ENCODE peak calls at places on chromosomes 3 and 15, in six cellular contexts. One of them, this sample, is unnamed.
A peak's percentile ranks its signal among the peaks of the same experiment; 100 is the strongest.

GRCh38 chr3:115692887-115693524 is 69.7 kb downstream of the GAP43 start:
- DNase-seq in esophagus squamous epithelium: no peak
- DNase-seq in esophagus muscularis mucosa: peak; percentile 94
- DNase-seq in naive thymus-derived CD4-positive, alpha-beta T cell: peak; percentile 47
- DNase-seq in right atrium auricular region: peak; percentile 84
- DNase-seq in stomach: peak; percentile 69
- DNase-seq in this sample: peak; percentile 16

GRCh38 chr3:58249358-58250092 is 11.9 kb downstream of the ABHD6 start:
- DNase-seq in naive thymus-derived CD4-positive, alpha-beta T cell: no peak
- DNase-seq in right atrium auricular region: no peak
- DNase-seq in esophagus muscularis mucosa: no peak
- DNase-seq in stomach: peak; percentile 63
- DNase-seq in esophagus squamous epithelium: no peak
- DNase-seq in this sample: no peak

GRCh38 chr3:115239717-115240116 is 92.6 kb upstream of the ZBTB20 start:
- DNase-seq in esophagus squamous epithelium: no peak
- DNase-seq in stomach: no peak
- DNase-seq in naive thymus-derived CD4-positive, alpha-beta T cell: no peak
- DNase-seq in esophagus muscularis mucosa: no peak
- DNase-seq in right atrium auricular region: peak; percentile 77
- DNase-seq in this sample: no peak

GRCh38 chr3:13016083-13016725 is 57.0 kb downstream of the IQSEC1 start:
- DNase-seq in naive thymus-derived CD4-positive, alpha-beta T cell: peak; percentile 56
- DNase-seq in stomach: peak; percentile 57
- DNase-seq in right atrium auricular region: peak; percentile 83
- DNase-seq in esophagus muscularis mucosa: no peak
- DNase-seq in esophagus squamous epithelium: no peak
- DNase-seq in this sample: peak; percentile 18

GRCh38 chr3:14361068-14361677 is 41.2 kb upstream of the SLC6A6 start:
- DNase-seq in stomach: no peak
- DNase-seq in naive thymus-derived CD4-positive, alpha-beta T cell: no peak
- DNase-seq in esophagus muscularis mucosa: no peak
- DNase-seq in right atrium auricular region: no peak
- DNase-seq in esophagus squamous epithelium: no peak
- DNase-seq in this sample: no peak

GRCh38 chr3:186220365-186220764 is 111.5 kb upstream of the ETV5 start:
- DNase-seq in naive thymus-derived CD4-positive, alpha-beta T cell: no peak
- DNase-seq in right atrium auricular region: no peak
- DNase-seq in stomach: no peak
- DNase-seq in esophagus muscularis mucosa: no peak
- DNase-seq in esophagus squamous epithelium: no peak
- DNase-seq in this sample: no peak

GRCh38 chr3:17800232-17800631 is 57.8 kb upstream of the TBC1D5 start:
- DNase-seq in right atrium auricular region: no peak
- DNase-seq in esophagus squamous epithelium: no peak
- DNase-seq in esophagus muscularis mucosa: peak; percentile 86
- DNase-seq in stomach: no peak
- DNase-seq in naive thymus-derived CD4-positive, alpha-beta T cell: no peak
- DNase-seq in this sample: no peak

GRCh38 chr3:171906951-171907676 is 64.0 kb downstream of the TMEM212 start:
- DNase-seq in esophagus muscularis mucosa: no peak
- DNase-seq in esophagus squamous epithelium: no peak
- DNase-seq in stomach: no peak
- DNase-seq in right atrium auricular region: no peak
- DNase-seq in naive thymus-derived CD4-positive, alpha-beta T cell: no peak
- DNase-seq in this sample: no peak

GRCh38 chr3:48157950-48158376 is 30.3 kb downstream of the CDC25A start:
- DNase-seq in stomach: peak; percentile 65
- DNase-seq in naive thymus-derived CD4-positive, alpha-beta T cell: no peak
- DNase-seq in right atrium auricular region: peak; percentile 72
- DNase-seq in esophagus muscularis mucosa: no peak
- DNase-seq in esophagus squamous epithelium: no peak
- DNase-seq in this sample: peak; percentile 29

GRCh38 chr3:177357352-177358084 is 160.2 kb upstream of the TBL1XR1 start:
- DNase-seq in stomach: peak; percentile 62
- DNase-seq in esophagus squamous epithelium: no peak
- DNase-seq in right atrium auricular region: peak; percentile 77
- DNase-seq in esophagus muscularis mucosa: no peak
- DNase-seq in naive thymus-derived CD4-positive, alpha-beta T cell: no peak
- DNase-seq in this sample: no peak

GRCh38 chr15:87599616-87600015 is 656.9 kb downstream of the NTRK3 start:
- DNase-seq in naive thymus-derived CD4-positive, alpha-beta T cell: no peak
- DNase-seq in stomach: no peak
- DNase-seq in esophagus muscularis mucosa: no peak
- DNase-seq in esophagus squamous epithelium: no peak
- DNase-seq in right atrium auricular region: no peak
- DNase-seq in this sample: no peak

GRCh38 chr3:117128133-117128532 is 418.6 kb downstream of the TUSC7 start:
- DNase-seq in stomach: no peak
- DNase-seq in right atrium auricular region: no peak
- DNase-seq in naive thymus-derived CD4-positive, alpha-beta T cell: no peak
- DNase-seq in esophagus squamous epithelium: no peak
- DNase-seq in esophagus muscularis mucosa: no peak
- DNase-seq in this sample: no peak

GRCh38 chr3:195895900-195896360 is 12.4 kb downstream of the TNK2 start:
- DNase-seq in esophagus muscularis mucosa: no peak
- DNase-seq in esophagus squamous epithelium: no peak
- DNase-seq in stomach: peak; percentile 66
- DNase-seq in naive thymus-derived CD4-positive, alpha-beta T cell: peak; percentile 77
- DNase-seq in right atrium auricular region: peak; percentile 81
- DNase-seq in this sample: peak; percentile 68

GRCh38 chr3:141081141-141081795 is 30.1 kb downstream of the SPSB4 start:
- DNase-seq in naive thymus-derived CD4-positive, alpha-beta T cell: no peak
- DNase-seq in stomach: no peak
- DNase-seq in esophagus muscularis mucosa: no peak
- DNase-seq in right atrium auricular region: no peak
- DNase-seq in esophagus squamous epithelium: no peak
- DNase-seq in this sample: no peak

GRCh38 chr15:31384568-31384967 is 57.9 kb downstream of the KLF13 start:
- DNase-seq in naive thymus-derived CD4-positive, alpha-beta T cell: no peak
- DNase-seq in stomach: no peak
- DNase-seq in right atrium auricular region: no peak
- DNase-seq in esophagus squamous epithelium: no peak
- DNase-seq in esophagus muscularis mucosa: no peak
- DNase-seq in this sample: no peak

GRCh38 chr3:81829946-81830345 is 68.5 kb upstream of the GBE1 start:
- DNase-seq in esophagus squamous epithelium: no peak
- DNase-seq in right atrium auricular region: no peak
- DNase-seq in stomach: no peak
- DNase-seq in naive thymus-derived CD4-positive, alpha-beta T cell: no peak
- DNase-seq in esophagus muscularis mucosa: no peak
- DNase-seq in this sample: no peak

GRCh38 chr15:68303560-68304436 is 26.3 kb downstream of the FEM1B start:
- DNase-seq in right atrium auricular region: peak; percentile 56
- DNase-seq in stomach: no peak
- DNase-seq in esophagus muscularis mucosa: peak; percentile 74
- DNase-seq in esophagus squamous epithelium: no peak
- DNase-seq in naive thymus-derived CD4-positive, alpha-beta T cell: no peak
- DNase-seq in this sample: no peak

GRCh38 chr15:75177360-75178071 is 24.2 kb upstream of the C15orf39 start:
- DNase-seq in right atrium auricular region: no peak
- DNase-seq in esophagus muscularis mucosa: no peak
- DNase-seq in esophagus squamous epithelium: no peak
- DNase-seq in naive thymus-derived CD4-positive, alpha-beta T cell: no peak
- DNase-seq in stomach: no peak
- DNase-seq in this sample: no peak

GRCh38 chr3:19815805-19816204 is 118.2 kb downstream of the EFHB start:
- DNase-seq in stomach: no peak
- DNase-seq in right atrium auricular region: no peak
- DNase-seq in esophagus squamous epithelium: no peak
- DNase-seq in naive thymus-derived CD4-positive, alpha-beta T cell: no peak
- DNase-seq in esophagus muscularis mucosa: no peak
- DNase-seq in this sample: no peak

GRCh38 chr3:120214161-120214560 is 70.9 kb downstream of the GPR156 start:
- DNase-seq in esophagus squamous epithelium: no peak
- DNase-seq in naive thymus-derived CD4-positive, alpha-beta T cell: no peak
- DNase-seq in stomach: no peak
- DNase-seq in esophagus muscularis mucosa: no peak
- DNase-seq in right atrium auricular region: no peak
- DNase-seq in this sample: no peak

GRCh38 chr15:73928971-73929627 is 2.8 kb downstream of the LOXL1 start:
- DNase-seq in naive thymus-derived CD4-positive, alpha-beta T cell: no peak
- DNase-seq in right atrium auricular region: no peak
- DNase-seq in esophagus muscularis mucosa: no peak
- DNase-seq in esophagus squamous epithelium: no peak
- DNase-seq in stomach: no peak
- DNase-seq in this sample: no peak

GRCh38 chr15:56128081-56128480 is 115.6 kb downstream of the RFX7 start:
- DNase-seq in right atrium auricular region: no peak
- DNase-seq in naive thymus-derived CD4-positive, alpha-beta T cell: no peak
- DNase-seq in esophagus squamous epithelium: no peak
- DNase-seq in esophagus muscularis mucosa: no peak
- DNase-seq in stomach: no peak
- DNase-seq in this sample: no peak

GRCh38 chr15:56126409-56126808 is 117.3 kb downstream of the RFX7 start:
- DNase-seq in stomach: no peak
- DNase-seq in naive thymus-derived CD4-positive, alpha-beta T cell: no peak
- DNase-seq in esophagus muscularis mucosa: no peak
- DNase-seq in right atrium auricular region: no peak
- DNase-seq in esophagus squamous epithelium: no peak
- DNase-seq in this sample: no peak

GRCh38 chr15:56124391-56124790 is 119.3 kb downstream of the RFX7 start:
- DNase-seq in esophagus muscularis mucosa: no peak
- DNase-seq in naive thymus-derived CD4-positive, alpha-beta T cell: no peak
- DNase-seq in right atrium auricular region: no peak
- DNase-seq in esophagus squamous epithelium: no peak
- DNase-seq in stomach: no peak
- DNase-seq in this sample: no peak
- H3K9me3 ChIP-seq in esophagus muscularis mucosa: no peaks in the 10 kb centered on the region
- H3K9me3 ChIP-seq in naive thymus-derived CD4-positive, alpha-beta T cell: no peaks in the 10 kb centered on the region
- H3K9me3 ChIP-seq in right atrium auricular region: no peaks in the 10 kb centered on the region
- H3K9me3 ChIP-seq in esophagus squamous epithelium: peaks cover 14% of the 10 kb centered on the region
- H3K9me3 ChIP-seq in stomach: peaks cover 3% of the 10 kb centered on the region
- H3K9me3 ChIP-seq in this sample: peaks cover 3% of the 10 kb centered on the region

DNA sequence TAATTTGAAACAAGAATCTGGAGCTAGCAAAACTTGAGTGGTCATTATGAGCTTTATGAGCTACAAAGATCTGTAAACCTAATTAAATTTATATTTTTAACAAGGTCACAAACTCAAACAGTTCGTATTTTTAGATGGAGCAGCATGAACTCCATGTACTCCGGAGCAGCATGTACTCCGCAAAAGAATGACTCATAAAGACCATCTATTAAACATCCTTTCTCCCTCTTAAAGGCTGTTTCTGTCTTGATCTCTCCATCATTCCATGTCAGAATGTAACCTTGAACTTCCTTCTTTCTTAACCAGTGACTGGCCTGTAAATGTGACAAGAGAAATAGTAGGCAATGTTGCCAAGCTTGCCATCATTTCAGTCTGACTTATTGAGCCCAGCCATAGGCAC is 696.9 kb downstream of the ZNF385D start:
- DNase-seq in esophagus squamous epithelium: no peak
- DNase-seq in stomach: no peak
- DNase-seq in esophagus muscularis mucosa: no peak
- DNase-seq in naive thymus-derived CD4-positive, alpha-beta T cell: no peak
- DNase-seq in right atrium auricular region: no peak
- DNase-seq in this sample: no peak
- H3K9me3 ChIP-seq in esophagus squamous epithelium: peaks cover 4% of the 10 kb centered on the region
- H3K9me3 ChIP-seq in stomach: no peaks in the 10 kb centered on the region
- H3K9me3 ChIP-seq in esophagus muscularis mucosa: no peaks in the 10 kb centered on the region
- H3K9me3 ChIP-seq in naive thymus-derived CD4-positive, alpha-beta T cell: no peaks in the 10 kb centered on the region
- H3K9me3 ChIP-seq in right atrium auricular region: no peaks in the 10 kb centered on the region
- H3K9me3 ChIP-seq in this sample: peaks cover 4% of the 10 kb centered on the region

GRCh38 chr15:100278596-100279380 is 63.0 kb downstream of the ADAMTS17 start:
- DNase-seq in naive thymus-derived CD4-positive, alpha-beta T cell: no peak
- DNase-seq in right atrium auricular region: no peak
- DNase-seq in esophagus squamous epithelium: no peak
- DNase-seq in esophagus muscularis mucosa: peak; percentile 82
- DNase-seq in stomach: no peak
- DNase-seq in this sample: no peak
- H3K9me3 ChIP-seq in naive thymus-derived CD4-positive, alpha-beta T cell: no peaks in the 10 kb centered on the region
- H3K9me3 ChIP-seq in right atrium auricular region: no peaks in the 10 kb centered on the region
- H3K9me3 ChIP-seq in esophagus squamous epithelium: no peaks in the 10 kb centered on the region
- H3K9me3 ChIP-seq in esophagus muscularis mucosa: no peaks in the 10 kb centered on the region
- H3K9me3 ChIP-seq in stomach: no peaks in the 10 kb centered on the region
- H3K9me3 ChIP-seq in this sample: no peaks in the 10 kb centered on the region

DNA sequence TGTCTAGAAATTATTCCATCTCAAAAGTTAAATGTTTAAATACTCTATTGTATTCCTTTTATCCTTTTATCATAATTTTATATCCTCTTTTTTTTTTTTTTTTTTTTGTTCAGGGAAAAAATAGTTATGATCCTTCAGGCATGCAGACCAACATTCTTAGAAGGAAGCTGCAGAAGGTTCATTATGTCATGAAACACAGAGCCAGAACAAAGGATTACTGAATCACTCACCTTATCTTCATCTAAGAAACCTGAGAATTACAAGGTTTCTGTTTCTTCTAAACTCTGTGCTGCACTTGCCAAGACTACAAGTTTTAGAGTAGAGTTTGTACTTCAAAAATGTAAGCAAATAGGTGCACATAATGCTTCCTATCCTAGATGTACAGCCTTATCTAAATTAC is 3.3 kb downstream of the PLCH1 start:
- DNase-seq in esophagus muscularis mucosa: no peak
- DNase-seq in naive thymus-derived CD4-positive, alpha-beta T cell: no peak
- DNase-seq in stomach: no peak
- DNase-seq in right atrium auricular region: no peak
- DNase-seq in esophagus squamous epithelium: no peak
- DNase-seq in this sample: no peak
- H3K9me3 ChIP-seq in esophagus muscularis mucosa: no peaks in the 10 kb centered on the region
- H3K9me3 ChIP-seq in naive thymus-derived CD4-positive, alpha-beta T cell: no peaks in the 10 kb centered on the region
- H3K9me3 ChIP-seq in stomach: no peaks in the 10 kb centered on the region
- H3K9me3 ChIP-seq in right atrium auricular region: no peaks in the 10 kb centered on the region
- H3K9me3 ChIP-seq in esophagus squamous epithelium: no peaks in the 10 kb centered on the region
- H3K9me3 ChIP-seq in this sample: no peaks in the 10 kb centered on the region

DNA sequence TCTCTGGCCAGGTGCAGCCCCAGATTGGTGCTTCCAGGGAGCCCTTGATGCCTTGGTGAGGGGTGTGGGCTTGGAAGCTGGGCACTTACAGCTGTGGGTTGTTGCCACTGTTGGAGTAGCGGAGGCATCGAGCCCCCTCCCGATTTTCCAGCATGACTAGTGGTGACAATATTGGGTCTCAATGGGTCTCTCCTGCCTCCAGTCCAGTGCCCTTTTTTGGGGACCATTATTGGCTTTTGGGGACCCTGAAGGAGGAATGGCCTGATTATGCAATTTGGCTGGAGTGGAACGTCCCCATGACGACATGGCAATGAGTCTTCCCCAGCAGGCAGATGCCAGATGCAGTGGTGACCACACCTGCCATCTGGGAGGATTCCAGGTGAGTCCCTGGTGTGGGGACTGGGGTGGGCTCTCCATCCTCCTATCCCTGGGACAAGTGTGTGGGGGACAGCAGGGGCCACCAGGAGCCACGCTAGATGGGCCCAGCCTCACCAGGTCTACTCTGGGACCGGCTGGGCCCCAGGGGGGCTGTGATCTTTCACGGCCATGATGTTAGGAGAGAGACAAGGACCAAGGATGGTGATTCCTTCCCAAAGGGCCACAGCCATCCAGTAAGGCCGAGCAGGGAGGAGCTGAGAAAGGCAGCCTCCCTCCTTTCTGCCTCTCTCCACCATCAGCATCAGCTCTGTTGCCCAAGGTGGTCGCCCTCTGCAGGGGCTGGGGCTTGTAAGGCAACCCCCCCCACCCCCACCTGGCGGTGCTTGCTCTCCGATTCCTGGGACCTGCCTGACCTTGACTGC is 196.8 kb downstream of the GOLGA6L6 start:
- DNase-seq in naive thymus-derived CD4-positive, alpha-beta T cell: no peak
- DNase-seq in esophagus muscularis mucosa: peak; percentile 88
- DNase-seq in right atrium auricular region: no peak
- DNase-seq in stomach: no peak
- DNase-seq in esophagus squamous epithelium: no peak
- DNase-seq in this sample: no peak
- H3K9me3 ChIP-seq in naive thymus-derived CD4-positive, alpha-beta T cell: no peaks in the 10 kb centered on the region
- H3K9me3 ChIP-seq in esophagus muscularis mucosa: no peaks in the 10 kb centered on the region
- H3K9me3 ChIP-seq in right atrium auricular region: no peaks in the 10 kb centered on the region
- H3K9me3 ChIP-seq in stomach: peaks cover 20% of the 10 kb centered on the region
- H3K9me3 ChIP-seq in esophagus squamous epithelium: peaks cover 50% of the 10 kb centered on the region
- H3K9me3 ChIP-seq in this sample: no peaks in the 10 kb centered on the region

This sample was measured in T-helper 17 cell.